ENCODE peak calls at places on chromosomes 1 and 21, in ten cellular contexts. One of them, this sample, is unnamed.

GRCh38 chr1:185337221-185337620 is 20.2 kb upstream of the IVNS1ABP start:
- DNase-seq in transverse colon: no peak
- DNase-seq in H1: no peak
- DNase-seq in trophoblast cell: peak; percentile 14
- DNase-seq in testis: no peak
- DNase-seq in sigmoid colon: no peak
- DNase-seq in fibroblast of lung: no peak
- DNase-seq in body of pancreas: peak; percentile 19
- DNase-seq in hepatocyte: no peak
- DNase-seq in cardiac muscle cell: no peak
- DNase-seq in this sample: no peak

GRCh38 chr1:156600733-156601121 is 552 bp downstream of the GPATCH4 start:
- DNase-seq in transverse colon: no peak
- DNase-seq in H1: no peak
- DNase-seq in trophoblast cell: no peak
- DNase-seq in testis: no peak
- DNase-seq in sigmoid colon: no peak
- DNase-seq in fibroblast of lung: peak; percentile 10
- DNase-seq in body of pancreas: no peak
- DNase-seq in hepatocyte: no peak
- DNase-seq in cardiac muscle cell: no peak
- DNase-seq in this sample: no peak

GRCh38 chr1:107362468-107362867 is 221.6 kb downstream of the NTNG1 start:
- DNase-seq in transverse colon: no peak
- DNase-seq in H1: no peak
- DNase-seq in trophoblast cell: no peak
- DNase-seq in testis: no peak
- DNase-seq in sigmoid colon: no peak
- DNase-seq in fibroblast of lung: no peak
- DNase-seq in body of pancreas: no peak
- DNase-seq in hepatocyte: no peak
- DNase-seq in cardiac muscle cell: no peak
- DNase-seq in this sample: no peak

GRCh38 chr1:182614796-182615451 is 10.7 kb upstream of the RGS16 start:
- DNase-seq in transverse colon: peak; percentile 72
- DNase-seq in H1: no peak
- DNase-seq in trophoblast cell: peak; percentile 97
- DNase-seq in testis: peak; percentile 83
- DNase-seq in sigmoid colon: peak; percentile 91
- DNase-seq in fibroblast of lung: peak; percentile 84
- DNase-seq in body of pancreas: peak; percentile 72
- DNase-seq in hepatocyte: peak; percentile 86
- DNase-seq in cardiac muscle cell: peak; percentile 70
- DNase-seq in this sample: no peak

GRCh38 chr1:50667272-50667671 is 244.0 kb upstream of the DMRTA2 start:
- DNase-seq in transverse colon: no peak
- DNase-seq in H1: no peak
- DNase-seq in trophoblast cell: no peak
- DNase-seq in testis: no peak
- DNase-seq in sigmoid colon: no peak
- DNase-seq in fibroblast of lung: no peak
- DNase-seq in body of pancreas: peak; percentile 14
- DNase-seq in hepatocyte: no peak
- DNase-seq in cardiac muscle cell: no peak
- DNase-seq in this sample: no peak

GRCh38 chr1:3134378-3135072 is 65.5 kb downstream of the PRDM16 start:
- DNase-seq in transverse colon: no peak
- DNase-seq in H1: no peak
- DNase-seq in trophoblast cell: no peak
- DNase-seq in testis: no peak
- DNase-seq in sigmoid colon: no peak
- DNase-seq in fibroblast of lung: no peak
- DNase-seq in body of pancreas: peak; percentile 64
- DNase-seq in hepatocyte: peak; percentile 38
- DNase-seq in cardiac muscle cell: no peak
- DNase-seq in this sample: no peak

GRCh38 chr21:34809822-34810221 is 141.0 kb downstream of the CLIC6 start:
- DNase-seq in transverse colon: no peak
- DNase-seq in H1: no peak
- DNase-seq in trophoblast cell: no peak
- DNase-seq in testis: no peak
- DNase-seq in sigmoid colon: no peak
- DNase-seq in fibroblast of lung: no peak
- DNase-seq in body of pancreas: no peak
- DNase-seq in hepatocyte: no peak
- DNase-seq in cardiac muscle cell: no peak
- DNase-seq in this sample: no peak

GRCh38 chr21:27423073-27423472 is 456.2 kb upstream of the ADAMTS5 start:
- DNase-seq in transverse colon: peak; percentile 36
- DNase-seq in H1: no peak
- DNase-seq in trophoblast cell: peak; percentile 90
- DNase-seq in testis: peak; percentile 53
- DNase-seq in sigmoid colon: peak; percentile 80
- DNase-seq in fibroblast of lung: peak; percentile 84
- DNase-seq in body of pancreas: peak; percentile 50
- DNase-seq in hepatocyte: no peak
- DNase-seq in cardiac muscle cell: no peak
- DNase-seq in this sample: no peak

GRCh38 chr1:6519935-6520621 is 28.6 kb upstream of the PLEKHG5 start:
- DNase-seq in transverse colon: no peak
- DNase-seq in H1: peak; percentile 86
- DNase-seq in trophoblast cell: peak; percentile 84
- DNase-seq in testis: peak; percentile 72
- DNase-seq in sigmoid colon: no peak
- DNase-seq in fibroblast of lung: peak; percentile 84
- DNase-seq in body of pancreas: peak; percentile 32
- DNase-seq in hepatocyte: peak; percentile 78
- DNase-seq in cardiac muscle cell: peak; percentile 76
- DNase-seq in this sample: no peak

GRCh38 chr1:58447891-58448290 is 98.6 kb downstream of the OMA1 start:
- DNase-seq in transverse colon: no peak
- DNase-seq in H1: no peak
- DNase-seq in trophoblast cell: peak; percentile 95
- DNase-seq in testis: no peak
- DNase-seq in sigmoid colon: no peak
- DNase-seq in fibroblast of lung: peak; percentile 52
- DNase-seq in body of pancreas: no peak
- DNase-seq in hepatocyte: peak; percentile 16
- DNase-seq in cardiac muscle cell: no peak
- DNase-seq in this sample: no peak

GRCh38 chr21:32359719-32360260 is 33.0 kb downstream of the URB1 start:
- DNase-seq in transverse colon: no peak
- DNase-seq in H1: no peak
- DNase-seq in trophoblast cell: peak; percentile 31
- DNase-seq in testis: peak; percentile 65
- DNase-seq in sigmoid colon: no peak
- DNase-seq in fibroblast of lung: no peak
- DNase-seq in body of pancreas: peak; percentile 10
- DNase-seq in hepatocyte: no peak
- DNase-seq in cardiac muscle cell: no peak
- DNase-seq in this sample: no peak

GRCh38 chr1:52037402-52037814 is 3.8 kb upstream of the KTI12 start:
- DNase-seq in transverse colon: peak; percentile 19
- DNase-seq in H1: no peak
- DNase-seq in trophoblast cell: no peak
- DNase-seq in testis: no peak
- DNase-seq in sigmoid colon: no peak
- DNase-seq in fibroblast of lung: no peak
- DNase-seq in body of pancreas: peak; percentile 71
- DNase-seq in hepatocyte: peak; percentile 42
- DNase-seq in cardiac muscle cell: no peak
- DNase-seq in this sample: no peak

GRCh38 chr21:41112740-41113692 is 54.9 kb upstream of the BACE2 start:
- DNase-seq in transverse colon: no peak
- DNase-seq in H1: no peak
- DNase-seq in trophoblast cell: peak; percentile 64
- DNase-seq in testis: no peak
- DNase-seq in sigmoid colon: no peak
- DNase-seq in fibroblast of lung: peak; percentile 99
- DNase-seq in body of pancreas: peak; percentile 12
- DNase-seq in hepatocyte: peak; percentile 74
- DNase-seq in cardiac muscle cell: peak; percentile 80
- DNase-seq in this sample: peak; percentile 98

GRCh38 chr1:23810818-23811420 is 10.4 kb upstream of the GALE start:
- DNase-seq in transverse colon: peak; percentile 85
- DNase-seq in H1: no peak
- DNase-seq in trophoblast cell: peak; percentile 51
- DNase-seq in testis: no peak
- DNase-seq in sigmoid colon: no peak
- DNase-seq in fibroblast of lung: no peak
- DNase-seq in body of pancreas: peak; percentile 63
- DNase-seq in hepatocyte: peak; percentile 65
- DNase-seq in cardiac muscle cell: peak; percentile 41
- DNase-seq in this sample: peak; percentile 52

DNA sequence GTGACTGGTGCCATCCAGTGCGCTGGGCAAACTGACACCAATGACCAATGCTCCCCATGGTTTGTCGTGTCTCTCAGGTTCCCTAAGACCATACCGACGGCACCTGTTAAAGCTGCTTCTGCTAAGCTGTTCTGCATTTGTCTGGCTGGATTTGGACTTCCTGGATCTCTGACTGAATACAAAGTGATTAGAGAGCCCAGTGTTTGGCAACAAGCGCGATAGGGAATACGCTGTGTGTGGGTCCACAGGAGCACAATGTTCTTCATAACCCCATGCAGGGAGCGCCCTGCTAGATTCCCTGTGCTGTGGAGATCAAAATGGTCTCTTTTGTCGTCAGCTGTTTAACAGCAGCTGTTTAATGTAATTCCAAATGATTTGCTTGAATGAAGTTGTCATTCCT is 26.0 kb upstream of the ESRRG start:
- DNase-seq in transverse colon: no peak
- DNase-seq in H1: no peak
- DNase-seq in trophoblast cell: no peak
- DNase-seq in testis: no peak
- DNase-seq in sigmoid colon: no peak
- DNase-seq in fibroblast of lung: no peak
- DNase-seq in body of pancreas: no peak
- DNase-seq in hepatocyte: no peak
- DNase-seq in cardiac muscle cell: no peak
- DNase-seq in this sample: no peak
- H3K4me3 ChIP-seq in transverse colon: no peak overlapping the region
- H3K4me3 ChIP-seq in H1: no peak overlapping the region
- H3K4me3 ChIP-seq in trophoblast cell: no peak overlapping the region
- H3K4me3 ChIP-seq in testis: no peak overlapping the region
- H3K4me3 ChIP-seq in sigmoid colon: no peak overlapping the region
- H3K4me3 ChIP-seq in fibroblast of lung: no peak overlapping the region
- H3K4me3 ChIP-seq in body of pancreas: no peak overlapping the region
- H3K4me3 ChIP-seq in hepatocyte: no peak overlapping the region
- H3K4me3 ChIP-seq in cardiac muscle cell: no peak overlapping the region
- H3K4me3 ChIP-seq in this sample: no peak overlapping the region

GRCh38 chr1:236057546-236057945 is 7.3 kb downstream of the NID1 start:
- DNase-seq in transverse colon: no peak
- DNase-seq in H1: no peak
- DNase-seq in trophoblast cell: no peak
- DNase-seq in testis: no peak
- DNase-seq in sigmoid colon: no peak
- DNase-seq in fibroblast of lung: no peak
- DNase-seq in body of pancreas: no peak
- DNase-seq in hepatocyte: no peak
- DNase-seq in cardiac muscle cell: no peak
- DNase-seq in this sample: no peak

GRCh38 chr1:236058141-236058626 is 6.7 kb downstream of the NID1 start:
- DNase-seq in transverse colon: no peak
- DNase-seq in H1: no peak
- DNase-seq in trophoblast cell: no peak
- DNase-seq in testis: no peak
- DNase-seq in sigmoid colon: peak; percentile 45
- DNase-seq in fibroblast of lung: peak; percentile 30
- DNase-seq in body of pancreas: no peak
- DNase-seq in hepatocyte: peak; percentile 13
- DNase-seq in cardiac muscle cell: no peak
- DNase-seq in this sample: no peak

GRCh38 chr1:236063551-236063918 is 1.4 kb downstream of the NID1 start:
- DNase-seq in transverse colon: no peak
- DNase-seq in H1: no peak
- DNase-seq in trophoblast cell: no peak
- DNase-seq in testis: no peak
- DNase-seq in sigmoid colon: no peak
- DNase-seq in fibroblast of lung: no peak
- DNase-seq in body of pancreas: no peak
- DNase-seq in hepatocyte: no peak
- DNase-seq in cardiac muscle cell: no peak
- DNase-seq in this sample: no peak

GRCh38 chr1:236060286-236060685 is 4.6 kb downstream of the NID1 start:
- DNase-seq in transverse colon: no peak
- DNase-seq in H1: no peak
- DNase-seq in trophoblast cell: peak; percentile 78
- DNase-seq in testis: no peak
- DNase-seq in sigmoid colon: no peak
- DNase-seq in fibroblast of lung: no peak
- DNase-seq in body of pancreas: no peak
- DNase-seq in hepatocyte: no peak
- DNase-seq in cardiac muscle cell: no peak
- DNase-seq in this sample: no peak

DNA sequence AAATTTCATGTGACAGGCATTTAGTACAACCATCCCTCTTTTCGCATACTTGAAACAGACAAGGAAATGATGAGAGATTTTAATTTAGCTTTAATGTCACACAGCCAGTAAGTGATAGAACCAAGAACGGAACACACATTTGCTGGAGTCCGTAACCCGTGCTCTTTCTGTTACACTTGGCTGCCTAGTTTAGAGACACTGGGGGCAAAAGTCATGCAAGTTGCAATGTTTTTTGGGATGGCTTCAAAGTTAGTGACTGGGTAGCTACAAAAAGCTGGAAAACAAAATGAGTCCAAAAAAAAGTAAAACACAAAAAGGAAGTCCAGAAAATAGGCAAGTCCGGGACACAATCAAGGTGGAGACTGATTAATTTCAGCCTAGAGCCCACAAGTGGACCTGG is 5.9 kb downstream of the NID1 start:
- DNase-seq in transverse colon: no peak
- DNase-seq in H1: no peak
- DNase-seq in trophoblast cell: no peak
- DNase-seq in testis: peak; percentile 38
- DNase-seq in sigmoid colon: peak; percentile 55
- DNase-seq in fibroblast of lung: no peak
- DNase-seq in body of pancreas: no peak
- DNase-seq in hepatocyte: no peak
- DNase-seq in cardiac muscle cell: no peak
- DNase-seq in this sample: no peak
- H3K4me3 ChIP-seq in transverse colon: no peak overlapping the region
- H3K4me3 ChIP-seq in H1: no peak overlapping the region
- H3K4me3 ChIP-seq in trophoblast cell: no peak overlapping the region
- H3K4me3 ChIP-seq in testis: no peak overlapping the region
- H3K4me3 ChIP-seq in sigmoid colon: peak overlapping the region; percentile 94
- H3K4me3 ChIP-seq in fibroblast of lung: peak overlapping the region; percentile 8
- H3K4me3 ChIP-seq in body of pancreas: no peak overlapping the region
- H3K4me3 ChIP-seq in hepatocyte: no peak overlapping the region
- H3K4me3 ChIP-seq in cardiac muscle cell: no peak overlapping the region
- H3K4me3 ChIP-seq in this sample: no peak overlapping the region

GRCh38 chr1:93992954-93993353 is 83.7 kb upstream of the GCLM start:
- DNase-seq in transverse colon: no peak
- DNase-seq in H1: no peak
- DNase-seq in trophoblast cell: no peak
- DNase-seq in testis: no peak
- DNase-seq in sigmoid colon: no peak
- DNase-seq in fibroblast of lung: no peak
- DNase-seq in body of pancreas: no peak
- DNase-seq in hepatocyte: no peak
- DNase-seq in cardiac muscle cell: no peak
- DNase-seq in this sample: no peak
- H3K4me3 ChIP-seq in transverse colon: no peak overlapping the region
- H3K4me3 ChIP-seq in H1: no peak overlapping the region
- H3K4me3 ChIP-seq in trophoblast cell: no peak overlapping the region
- H3K4me3 ChIP-seq in testis: no peak overlapping the region
- H3K4me3 ChIP-seq in sigmoid colon: no peak overlapping the region
- H3K4me3 ChIP-seq in fibroblast of lung: no peak overlapping the region
- H3K4me3 ChIP-seq in body of pancreas: no peak overlapping the region
- H3K4me3 ChIP-seq in hepatocyte: no peak overlapping the region
- H3K4me3 ChIP-seq in cardiac muscle cell: no peak overlapping the region
- H3K4me3 ChIP-seq in this sample: no peak overlapping the region

GRCh38 chr1:178576841-178577240 is 63.9 kb downstream of the TEX35 start:
- DNase-seq in transverse colon: no peak
- DNase-seq in H1: no peak
- DNase-seq in trophoblast cell: no peak
- DNase-seq in testis: no peak
- DNase-seq in sigmoid colon: no peak
- DNase-seq in fibroblast of lung: no peak
- DNase-seq in body of pancreas: no peak
- DNase-seq in hepatocyte: no peak
- DNase-seq in cardiac muscle cell: no peak
- DNase-seq in this sample: no peak
- H3K4me3 ChIP-seq in transverse colon: no peak overlapping the region
- H3K4me3 ChIP-seq in H1: no peak overlapping the region
- H3K4me3 ChIP-seq in trophoblast cell: no peak overlapping the region
- H3K4me3 ChIP-seq in testis: no peak overlapping the region
- H3K4me3 ChIP-seq in sigmoid colon: no peak overlapping the region
- H3K4me3 ChIP-seq in fibroblast of lung: no peak overlapping the region
- H3K4me3 ChIP-seq in body of pancreas: no peak overlapping the region
- H3K4me3 ChIP-seq in hepatocyte: no peak overlapping the region
- H3K4me3 ChIP-seq in cardiac muscle cell: no peak overlapping the region
- H3K4me3 ChIP-seq in this sample: no peak overlapping the region

This sample was measured in Jurkat, Clone E6-1.